ENCODE peak calls at places on chromosomes 3 and 15, in ten cellular contexts. D is T-cell; R is AG04449; G is activated CD4-positive, alpha-beta T cell treated with anti-CD3 and anti-CD28 coated beads, Interleukin-2, amount 50 U/mL, for 1 hour; S is brain microvascular endothelial cell; J is stimulated activated CD8-positive, alpha-beta memory T cell treated with anti-CD3 and anti-CD28 coated beads, Interleukin-7, amount 100 ng/mL, for 1 hour; F is activated T-helper 9 cell treated with anti-CD3 and anti-CD28 coated beads, Interleukin-2, amount 50 U/mL, for 16 hours; X is thoracic aorta; O is activated naive CD8-positive, alpha-beta T cell treated with anti-CD3 and anti-CD28 coated beads for 36 hours; U is A172. Z is an unnamed sample.

GRCh38 chr15:86002444-86002843 is 77.2 kb upstream of the AGBL1 start:
- DNase-seq in X (no peak), G (no peak), D (no peak), S (no peak), R (no peak), O (no peak), F (no peak), J (no peak), U (peak), Z (no peak)

GRCh38 chr3:11071096-11071755 is 78.7 kb downstream of the SLC6A1 start:
- DNase-seq in X (no peak), D (no peak), U (no peak), O (no peak), G (no peak), J (no peak), S (no peak), R (no peak), F (no peak), Z (no peak)

GRCh38 chr15:68335251-68335650 is 57.7 kb downstream of the FEM1B start:
- DNase-seq in X (peak), R (no peak), O (no peak), S (no peak), F (no peak), G (no peak), U (peak), D (no peak), J (no peak), Z (no peak)

GRCh38 chr3:127028766-127029520 is 46.0 kb downstream of the PLXNA1 start:
- DNase-seq in U (no peak), S (no peak), J (no peak), D (no peak), G (no peak), R (no peak), F (no peak), X (no peak), O (no peak), Z (no peak)

GRCh38 chr3:9248232-9249191 is 934 bp downstream of the SRGAP3 start:
- DNase-seq in S (no peak), R (no peak), F (no peak), D (peak), O (peak), U (no peak), G (no peak), X (no peak), J (no peak), Z (no peak)

GRCh38 chr15:96053039-96054021 is 277.2 kb upstream of the NR2F2 start:
- DNase-seq in G (no peak), O (no peak), F (no peak), X (no peak), S (no peak), R (no peak), U (peak), D (no peak), J (no peak), Z (no peak)

GRCh38 chr15:48324949-48325348 is 6.3 kb upstream of the DUT start:
- DNase-seq in R (no peak), O (no peak), U (no peak), F (no peak), X (no peak), J (no peak), D (no peak), S (no peak), G (no peak), Z (no peak)

GRCh38 chr3:32937331-32937730 is 14.1 kb upstream of the CCR4 start:
- DNase-seq in J (no peak), X (no peak), S (peak), R (no peak), U (peak), D (no peak), O (no peak), G (no peak), F (no peak), Z (no peak)

GRCh38 chr15:69999392-70000085 is 98.2 kb downstream of the TLE3 start:
- DNase-seq in D (no peak), U (no peak), R (no peak), X (no peak), F (no peak), O (no peak), G (no peak), J (no peak), S (no peak), Z (no peak)

GRCh38 chr15:92902020-92902419 is 1.9 kb downstream of the CHD2 start:
- DNase-seq in U (no peak), F (no peak), X (no peak), R (no peak), D (no peak), J (no peak), G (no peak), O (no peak), S (no peak), Z (no peak)

GRCh38 chr15:64856429-64857145 is 14.9 kb downstream of the PLEKHO2 start:
- DNase-seq in D (no peak), R (no peak), O (no peak), X (no peak), G (no peak), F (no peak), U (peak), J (no peak), S (no peak), Z (no peak)

Z was measured in cerebellar nuclear complex.